ENCODE peak calls at places on chromosomes 7 and 10, in eight cellular contexts. D, P, X, S, T, M, E and U are unnamed samples.

GRCh38 chr7:34064511-34065158 is 159.3 kb downstream of the BMPER start:
- DNase-seq in D (no peak), P (peak; percentile 55), X (no peak), S (no peak), T (no peak), M (no peak), E (no peak), U (no peak)

GRCh38 chr10:44300666-44301649 is 83.9 kb downstream of the CXCL12 start:
- DNase-seq in D (no peak), P (no peak), X (no peak), S (peak; percentile 63), T (peak; percentile 65), M (peak; percentile 98), E (no peak), U (no peak)

GRCh38 chr7:55130554-55131198 is 111.9 kb downstream of the EGFR start:
- DNase-seq in D (no peak), P (peak; percentile 75), X (no peak), S (peak; percentile 80), T (peak; percentile 81), M (peak; percentile 77), E (peak; percentile 80), U (peak; percentile 37)

GRCh38 chr7:24871765-24872164 is 108.2 kb downstream of the OSBPL3 start:
- DNase-seq in D (no peak), P (no peak), X (no peak), S (no peak), T (no peak), M (no peak), E (no peak), U (no peak)

GRCh38 chr10:118965636-118966035 is 63.9 kb upstream of the NANOS1 start:
- DNase-seq in D (no peak), P (no peak), X (no peak), S (no peak), T (no peak), M (no peak), E (no peak), U (no peak)

GRCh38 chr10:28783089-28783488 is 105.8 kb downstream of the BAMBI start:
- DNase-seq in D (no peak), P (no peak), X (peak; percentile 19), S (no peak), T (no peak), M (no peak), E (no peak), U (no peak)

GRCh38 chr7:42262907-42263466 is 26.0 kb upstream of the GLI3 start:
- DNase-seq in D (no peak), P (no peak), X (no peak), S (peak; percentile 53), T (peak; percentile 78), M (peak; percentile 92), E (no peak), U (peak; percentile 36)

GRCh38 chr10:11516419-11516721 is 95.1 kb downstream of the USP6NL start:
- DNase-seq in D (no peak), P (no peak), X (no peak), S (no peak), T (no peak), M (no peak), E (no peak), U (no peak)

GRCh38 chr10:27536437-27536836 is 32.3 kb downstream of the RAB18 start:
- DNase-seq in D (no peak), P (no peak), X (no peak), S (no peak), T (no peak), M (no peak), E (no peak), U (no peak)

GRCh38 chr10:61662794-61663259 is at the start of gene CABCOCO1:
- DNase-seq in D (no peak), P (peak; percentile 89), X (peak; percentile 87), S (peak; percentile 86), T (peak; percentile 71), M (peak; percentile 80), E (peak; percentile 65), U (peak; percentile 69)

GRCh38 chr10:98461500-98461842 is 14.7 kb upstream of the HPS1 start:
- DNase-seq in D (no peak), P (no peak), X (no peak), S (no peak), T (no peak), M (no peak), E (no peak), U (no peak)

GRCh38 chr7:24833548-24833947 is 76.3 kb upstream of the GSDME start:
- DNase-seq in D (no peak), P (no peak), X (no peak), S (no peak), T (no peak), M (no peak), E (no peak), U (no peak)

GRCh38 chr7:517848-518629 is 1.6 kb downstream of the PDGFA start:
- DNase-seq in D (no peak), P (peak; percentile 86), X (peak; percentile 63), S (peak; percentile 95), T (peak; percentile 86), M (peak; percentile 73), E (peak; percentile 75), U (peak; percentile 73)

GRCh38 chr10:79356104-79356503 is 8.8 kb downstream of the PPIF start:
- DNase-seq in D (no peak), P (no peak), X (no peak), S (no peak), T (no peak), M (no peak), E (no peak), U (no peak)

GRCh38 chr10:93498196-93498595 is 1.8 kb downstream of the CEP55 start:
- DNase-seq in D (no peak), P (no peak), X (no peak), S (no peak), T (no peak), M (no peak), E (no peak), U (no peak)

GRCh38 chr10:44925224-44925623 is 14.1 kb downstream of the TMEM72 start:
- DNase-seq in D (no peak), P (no peak), X (peak; percentile 84), S (no peak), T (no peak), M (no peak), E (no peak), U (no peak)

GRCh38 chr7:116180302-116180701 is 30.0 kb upstream of the TES start:
- DNase-seq in D (peak; percentile 16), P (no peak), X (peak; percentile 55), S (no peak), T (no peak), M (peak; percentile 77), E (no peak), U (no peak)

GRCh38 chr10:119207713-119208552 is 562 bp downstream of the GRK5 start:
- DNase-seq in D (peak; percentile 48), P (peak; percentile 88), X (peak; percentile 75), S (peak; percentile 81), T (peak; percentile 56), M (peak; percentile 82), E (peak; percentile 72), U (peak; percentile 28)

GRCh38 chr7:101163281-101164070 is 1.9 kb downstream of the VGF start:
- DNase-seq in D (no peak), P (peak; percentile 84), X (no peak), S (no peak), T (no peak), M (peak; percentile 30), E (peak; percentile 48), U (no peak)

DNA sequence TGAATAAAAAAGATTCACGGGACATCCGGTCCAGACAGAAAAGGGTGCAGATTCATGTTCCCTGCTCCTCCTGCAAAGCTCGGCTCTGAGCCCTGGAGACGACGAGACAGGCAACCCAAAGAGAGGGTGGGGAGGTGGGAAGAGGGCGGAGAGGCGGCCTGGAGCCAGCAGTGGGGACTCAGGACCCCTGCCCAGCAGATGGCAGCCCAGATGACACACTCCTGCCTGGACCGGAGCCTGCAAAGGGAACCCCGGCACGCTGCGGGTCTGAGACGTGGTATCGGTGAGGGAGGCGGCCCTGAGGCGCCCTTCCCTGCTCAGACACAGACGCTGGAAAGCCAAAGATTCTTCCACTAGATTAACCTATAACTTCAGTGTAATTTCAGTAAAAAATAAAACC is 250.8 kb downstream of the ELFN1 start:
- DNase-seq in D (no peak), P (peak; percentile 61), X (no peak), S (peak; percentile 32), T (peak; percentile 10), M (no peak), E (no peak), U (no peak)
- H3K4me1 ChIP-seq in D (peaks cover 89% of the 10 kb centered on the region), P (peaks cover 60% of the 10 kb centered on the region), X (peaks cover 8% of the 10 kb centered on the region), S (no peaks in the 10 kb centered on the region), T (peaks cover 10% of the 10 kb centered on the region), M (peaks cover 30% of the 10 kb centered on the region), E (no peaks in the 10 kb centered on the region), U (no peaks in the 10 kb centered on the region)

DNA sequence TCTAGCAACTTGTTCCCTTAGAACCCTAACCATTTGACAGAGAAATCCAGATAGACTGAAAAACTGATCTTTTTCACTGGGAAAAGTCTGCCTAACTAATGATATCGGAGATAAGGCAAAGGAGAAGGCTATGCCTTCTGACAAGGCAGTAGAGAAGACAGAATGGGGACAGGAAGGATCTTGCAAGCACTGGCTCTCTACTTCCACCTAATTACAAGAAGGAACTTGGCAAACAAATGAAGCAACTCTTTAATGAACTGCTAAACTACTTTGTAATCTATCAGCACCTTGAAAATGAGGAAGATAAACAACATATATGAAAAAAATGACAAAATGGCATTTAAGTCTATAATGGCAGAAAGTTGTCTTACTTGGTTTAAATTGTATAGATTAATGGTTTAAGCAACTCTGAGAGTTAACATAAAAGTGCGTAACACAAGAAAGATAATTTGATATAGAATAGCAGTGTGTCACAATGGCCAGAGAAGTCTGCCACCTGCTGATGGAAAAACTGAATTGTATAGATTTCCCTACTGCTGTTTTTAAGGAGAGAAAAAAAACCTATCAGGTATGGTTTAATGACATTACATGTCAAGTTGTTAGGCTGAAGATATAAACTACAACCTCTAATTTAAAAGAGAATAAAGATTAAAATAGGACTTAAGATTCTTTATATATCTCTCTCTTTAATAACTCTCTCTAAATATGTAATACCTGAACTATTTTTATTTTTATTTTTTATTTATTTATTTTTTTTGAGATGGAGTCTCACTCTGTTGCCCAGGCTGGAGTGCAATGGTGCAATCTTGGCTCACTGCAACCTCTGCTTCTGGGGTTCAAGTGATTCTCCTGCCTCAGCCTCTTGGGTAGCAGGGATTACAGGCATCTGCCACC is 11.9 kb downstream of the NT5C3A start:
- DNase-seq in D (no peak), P (no peak), X (peak; percentile 36), S (no peak), T (no peak), M (peak; percentile 61), E (no peak), U (no peak)
- H3K4me3 ChIP-seq in D (no peak overlapping the region), P (peak overlapping the region; percentile 22), X (no peak overlapping the region), S (no peak overlapping the region), T (peak overlapping the region; percentile 47), M (peak overlapping the region; percentile 1), E (no peak overlapping the region), U (no peak overlapping the region)

DNA sequence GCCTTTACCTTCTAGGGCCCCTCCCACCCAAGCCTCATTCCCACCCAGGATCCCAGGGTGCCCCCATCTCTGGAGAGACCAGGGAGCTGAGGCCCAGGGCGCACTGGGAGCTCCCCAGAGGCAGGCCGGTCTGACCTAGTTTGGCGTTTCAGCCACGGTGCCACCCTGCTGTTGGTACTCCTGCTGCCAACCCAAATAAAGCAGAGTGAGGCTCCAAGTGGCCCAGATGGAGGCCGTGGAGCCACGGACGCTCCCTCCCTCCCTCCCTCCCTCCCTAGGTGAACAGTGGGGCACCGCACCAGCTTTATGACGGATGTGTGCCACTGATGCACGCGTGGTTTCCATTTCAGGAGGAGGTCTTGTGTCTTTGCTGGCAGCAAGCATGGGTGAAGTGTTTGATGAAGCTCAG is 1.8 kb downstream of the INPP5A start:
- DNase-seq in D (peak; percentile 27), P (peak; percentile 70), X (no peak), S (peak; percentile 64), T (peak; percentile 62), M (peak; percentile 56), E (peak; percentile 42), U (peak; percentile 19)
- H3K4me1 ChIP-seq in D (peaks cover 61% of the 10 kb centered on the region), P (peaks cover 80% of the 10 kb centered on the region), X (peaks cover 41% of the 10 kb centered on the region), S (peaks cover 13% of the 10 kb centered on the region), T (peaks cover 63% of the 10 kb centered on the region), M (peaks cover 35% of the 10 kb centered on the region), E (peaks cover 22% of the 10 kb centered on the region), U (peaks cover 45% of the 10 kb centered on the region)

GRCh38 chr7:95592570-95592969 is 3.7 kb downstream of the PDK4 start:
- DNase-seq in D (no peak), P (no peak), X (no peak), S (no peak), T (no peak), M (no peak), E (no peak), U (no peak)
- H3K4me3 ChIP-seq in D (no peak overlapping the region), P (peak overlapping the region; percentile 75), X (no peak overlapping the region), S (peak overlapping the region; percentile 58), T (peak overlapping the region; percentile 91), M (no peak overlapping the region), E (peak overlapping the region; percentile 74), U (peak overlapping the region; percentile 75)